ENCODE peak calls at places on chromosome 4, in nine cellular contexts. G, D, L, I, F, S, A, K and H are unnamed samples.

GRCh38 chr4:39548425-39549067 is 21.3 kb upstream of the UGDH start:
- DNase-seq in L (no peak), I (no peak), F (no peak), G (peak), D (no peak), K (no peak), S (no peak), A (no peak), H (no peak)

GRCh38 chr4:25694466-25694865 is 38.8 kb downstream of the SLC34A2 start:
- DNase-seq in A (no peak), I (no peak), K (no peak), D (no peak), L (no peak), G (peak), S (no peak), F (no peak), H (no peak)

GRCh38 chr4:27357283-27357682 is 496.6 kb downstream of the STIM2 start:
- DNase-seq in L (no peak), F (no peak), S (no peak), A (no peak), G (peak), I (no peak), D (no peak), K (no peak), H (no peak)

GRCh38 chr4:71355045-71355444 is 16.2 kb downstream of the SLC4A4 start:
- DNase-seq in D (no peak), L (no peak), F (no peak), G (no peak), K (no peak), I (no peak), S (no peak), A (no peak), H (no peak)

GRCh38 chr4:94757192-94758140 is at the start of gene BMPR1B:
- DNase-seq in A (no peak), K (no peak), I (no peak), L (no peak), F (no peak), G (peak), D (no peak), S (peak), H (no peak)

GRCh38 chr4:166535865-166536264 is 662.8 kb downstream of the TLL1 start:
- DNase-seq in F (no peak), A (no peak), S (no peak), D (no peak), G (peak), I (no peak), K (no peak), L (no peak), H (no peak)

GRCh38 chr4:78299565-78299972 is 242.4 kb downstream of the FRAS1 start:
- DNase-seq in A (no peak), F (no peak), S (no peak), G (no peak), D (no peak), K (no peak), L (no peak), I (peak), H (no peak)

GRCh38 chr4:101020956-101021355 is 326.4 kb downstream of the PPP3CA start:
- DNase-seq in F (peak), A (no peak), D (peak), L (no peak), I (no peak), K (no peak), G (peak), S (no peak), H (no peak)

GRCh38 chr4:87425711-87426110 is 3.3 kb downstream of the NUDT9 start:
- DNase-seq in K (no peak), S (no peak), A (no peak), F (no peak), I (no peak), L (no peak), D (no peak), G (no peak), H (no peak)
- TF ChIP-seq CTCF in K (no peak), S (no peak), A (no peak), F (no peak), I (no peak), L (no peak), D (no peak), G (no peak), H (no peak)

GRCh38 chr4:89486042-89486441 is 178.4 kb upstream of the GPRIN3 start:
- DNase-seq in I (no peak), S (no peak), G (peak), D (no peak), A (no peak), L (no peak), K (no peak), F (no peak), H (no peak)
- TF ChIP-seq CTCF in I (peak), S (no peak), G (peak), D (peak), A (peak), L (no peak), K (no peak), F (peak), H (no peak)

DNA sequence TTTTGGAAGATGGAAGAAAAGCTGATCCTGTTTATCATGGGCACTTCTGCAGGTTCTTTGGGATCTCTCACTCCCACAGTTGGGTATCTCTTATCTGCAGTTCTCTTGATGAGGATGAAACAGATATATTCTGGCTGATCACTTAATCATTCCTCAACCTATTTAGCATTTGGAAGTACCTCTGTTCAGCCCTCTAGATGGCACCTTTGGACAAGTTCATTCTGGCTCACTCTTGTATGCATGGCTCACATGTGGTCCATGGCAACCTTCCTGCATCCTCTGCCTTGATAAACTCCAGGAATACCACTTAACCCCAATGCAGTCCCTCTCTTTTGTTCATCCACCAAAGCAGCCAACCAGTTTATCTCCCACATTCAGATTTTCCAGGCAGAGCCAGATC is 74.2 kb downstream of the SMARCA5 start:
- DNase-seq in A (no peak), F (no peak), K (no peak), L (no peak), G (peak), S (no peak), I (no peak), D (no peak), H (no peak)
- TF ChIP-seq CTCF in A (peak), F (no peak), K (peak), L (no peak), G (no peak), S (no peak), I (peak), D (no peak), H (no peak)

GRCh38 chr4:91729851-91730250 is 573.9 kb upstream of the GRID2 start:
- DNase-seq in A (no peak), D (no peak), F (no peak), L (no peak), S (no peak), I (no peak), K (no peak), G (no peak), H (no peak)

DNA sequence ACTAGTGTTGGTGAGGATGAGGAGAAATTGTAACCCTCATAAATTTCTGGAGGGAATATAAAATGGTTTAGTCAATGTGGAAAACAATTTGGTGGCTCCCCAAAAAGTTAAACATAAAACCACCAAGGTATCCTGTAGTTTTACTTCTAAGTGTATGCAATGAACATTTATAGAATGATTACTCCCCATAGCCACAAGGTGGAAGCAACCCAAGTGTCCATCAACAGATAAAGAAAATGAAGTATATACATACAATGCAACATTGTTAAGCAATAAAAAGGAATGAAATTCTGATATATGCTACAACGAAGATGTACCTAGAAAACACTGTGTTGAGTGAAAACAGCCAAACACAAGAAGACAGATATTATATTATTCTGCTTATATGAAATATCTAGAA is 569.1 kb upstream of the GRID2 start:
- DNase-seq in L (no peak), I (no peak), G (peak), A (no peak), D (no peak), F (no peak), S (no peak), K (no peak), H (no peak)
- TF ChIP-seq CTCF in L (no peak), I (no peak), G (peak), A (no peak), D (no peak), F (peak), S (no peak), K (no peak), H (no peak)

GRCh38 chr4:96352051-96352517 is 512.2 kb downstream of the PDHA2 start:
- DNase-seq in F (no peak), L (no peak), G (peak), D (no peak), K (no peak), I (no peak), S (no peak), A (no peak), H (no peak)
- TF ChIP-seq CTCF in F (no peak), L (no peak), G (peak), D (no peak), K (peak), I (peak), S (no peak), A (peak), H (no peak)

GRCh38 chr4:126216611-126217010 is 901.9 kb downstream of the FAT4 start:
- DNase-seq in A (no peak), F (no peak), G (no peak), D (no peak), K (no peak), S (no peak), I (no peak), L (no peak), H (no peak)

GRCh38 chr4:126221717-126222116 is 907.0 kb downstream of the FAT4 start:
- DNase-seq in D (no peak), F (no peak), K (no peak), A (no peak), G (no peak), L (no peak), I (no peak), S (no peak), H (no peak)

GRCh38 chr4:126213996-126214395 is 899.2 kb downstream of the FAT4 start:
- DNase-seq in L (no peak), G (no peak), D (no peak), S (no peak), A (no peak), F (no peak), K (no peak), I (no peak), H (no peak)

GRCh38 chr4:126221262-126221661 is 906.5 kb downstream of the FAT4 start:
- DNase-seq in K (no peak), A (no peak), S (no peak), G (no peak), F (no peak), I (no peak), D (no peak), L (no peak), H (no peak)

DNA sequence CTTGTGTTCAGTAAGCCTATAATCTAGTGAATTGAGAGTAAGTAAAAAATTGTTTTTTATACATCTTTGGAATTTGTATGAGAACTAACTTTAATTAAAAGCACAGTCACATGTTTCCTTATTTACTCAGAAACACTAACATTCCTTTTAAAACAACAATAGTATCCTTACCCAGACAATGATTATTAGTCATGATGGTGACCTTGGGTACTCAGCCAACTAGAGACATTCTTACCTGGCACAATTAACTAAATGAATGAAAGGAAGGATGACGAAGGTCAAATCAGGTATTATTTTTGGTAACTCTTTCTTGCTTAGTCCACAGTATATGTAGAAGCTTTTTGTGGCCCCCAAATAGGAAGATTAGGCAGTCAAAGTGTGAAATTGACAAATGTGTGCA is 901.0 kb downstream of the FAT4 start:
- DNase-seq in A (no peak), D (no peak), L (no peak), S (no peak), F (no peak), K (no peak), G (peak), I (no peak), H (no peak)
- TF ChIP-seq CTCF in A (no peak), D (no peak), L (no peak), S (no peak), F (no peak), K (no peak), G (no peak), I (no peak), H (no peak)

DNA sequence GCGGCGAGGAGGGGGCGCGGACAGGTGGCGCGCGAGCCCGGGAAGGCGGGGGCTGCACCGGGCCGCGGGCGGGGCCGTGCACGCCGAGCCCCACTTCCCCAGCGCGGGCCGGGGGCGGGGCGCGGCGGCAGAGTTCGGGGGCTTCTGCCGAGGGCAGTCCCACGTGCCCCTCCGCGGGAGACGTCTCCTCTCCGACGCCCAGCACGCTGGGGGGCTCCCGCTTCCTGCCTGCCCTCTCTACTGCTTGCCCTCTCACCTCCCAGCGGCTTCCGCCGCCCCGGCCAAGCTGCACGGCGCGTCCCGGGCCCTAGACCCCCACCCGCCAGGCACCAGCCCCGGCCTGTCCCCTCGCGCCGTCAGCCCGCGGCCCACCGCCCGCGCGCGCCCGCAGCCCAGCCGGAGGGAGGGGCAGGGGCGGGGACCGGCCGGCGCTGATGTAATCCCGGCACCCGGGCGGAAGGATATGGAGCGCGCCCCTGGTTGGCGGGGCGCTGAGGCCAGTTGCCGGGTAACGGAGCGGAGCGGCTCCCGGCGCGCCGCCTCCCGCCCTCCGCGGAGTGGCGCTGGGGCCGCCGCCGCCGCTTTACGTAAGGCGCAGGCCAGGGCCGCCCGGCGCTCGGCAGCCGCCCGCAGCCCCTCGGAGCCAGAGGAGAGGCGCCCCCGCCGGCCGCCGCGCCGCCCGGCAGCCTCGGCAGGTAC is at the start of gene KIAA0232:
- DNase-seq in S (peak), D (peak), F (no peak), I (peak), K (peak), L (peak), G (peak), A (peak), H (peak)
- TF ChIP-seq CTCF in S (no peak), D (no peak), F (no peak), I (no peak), K (no peak), L (no peak), G (no peak), A (peak), H (no peak)

GRCh38 chr4:124713213-124713592 is 671 bp upstream of the ANKRD50 start:
- DNase-seq in A (peak), L (no peak), S (peak), F (no peak), K (peak), D (no peak), G (peak), I (peak), H (peak)
- TF ChIP-seq CTCF in A (peak), L (no peak), S (peak), F (peak), K (peak), D (peak), G (peak), I (no peak), H (no peak)